ENCODE peak calls at places on chromosome 18, in ten cellular contexts. S, D, N, E, Y, J, F, H, O and G are unnamed samples.

GRCh38 chr18:55031576-55031975 is 72.3 kb upstream of the CCDC68 start:
- DNase-seq in S (no peak), D (no peak), N (no peak), E (no peak), Y (no peak), J (no peak), F (no peak), H (no peak), O (no peak), G (no peak)

GRCh38 chr18:54679318-54680149 is 88.5 kb downstream of the DYNAP start:
- DNase-seq in S (peak), D (peak), N (peak), E (no peak), Y (peak), J (no peak), F (peak), H (no peak), O (peak), G (peak)

GRCh38 chr18:40072761-40073160 is 1882.3 kb upstream of the PIK3C3 start:
- DNase-seq in S (no peak), D (no peak), N (peak), E (no peak), Y (no peak), J (no peak), F (no peak), H (no peak), O (no peak), G (no peak)

GRCh38 chr18:77000527-77000926 is 132.1 kb downstream of the MBP start:
- DNase-seq in S (peak), D (no peak), N (peak), E (peak), Y (peak), J (peak), F (no peak), H (peak), O (peak), G (peak)

GRCh38 chr18:48951448-48952286 is 902 bp upstream of the SMAD7 start:
- DNase-seq in S (peak), D (peak), N (peak), E (peak), Y (peak), J (peak), F (peak), H (peak), O (peak), G (peak)

GRCh38 chr18:28013064-28013463 is 163.9 kb downstream of the CDH2 start:
- DNase-seq in S (no peak), D (no peak), N (no peak), E (no peak), Y (no peak), J (no peak), F (no peak), H (no peak), O (no peak), G (peak)

GRCh38 chr18:41938445-41938844 is 16.6 kb upstream of the PIK3C3 start:
- DNase-seq in S (no peak), D (no peak), N (no peak), E (no peak), Y (no peak), J (no peak), F (peak), H (no peak), O (peak), G (peak)

GRCh38 chr18:76459687-76460350 is 35.2 kb downstream of the ZNF516 start:
- DNase-seq in S (no peak), D (no peak), N (no peak), E (no peak), Y (peak), J (no peak), F (peak), H (no peak), O (no peak), G (peak)

GRCh38 chr18:79385326-79385725 is 10.4 kb upstream of the NFATC1 start:
- DNase-seq in S (no peak), D (no peak), N (no peak), E (no peak), Y (no peak), J (no peak), F (no peak), H (peak), O (no peak), G (no peak)

DNA sequence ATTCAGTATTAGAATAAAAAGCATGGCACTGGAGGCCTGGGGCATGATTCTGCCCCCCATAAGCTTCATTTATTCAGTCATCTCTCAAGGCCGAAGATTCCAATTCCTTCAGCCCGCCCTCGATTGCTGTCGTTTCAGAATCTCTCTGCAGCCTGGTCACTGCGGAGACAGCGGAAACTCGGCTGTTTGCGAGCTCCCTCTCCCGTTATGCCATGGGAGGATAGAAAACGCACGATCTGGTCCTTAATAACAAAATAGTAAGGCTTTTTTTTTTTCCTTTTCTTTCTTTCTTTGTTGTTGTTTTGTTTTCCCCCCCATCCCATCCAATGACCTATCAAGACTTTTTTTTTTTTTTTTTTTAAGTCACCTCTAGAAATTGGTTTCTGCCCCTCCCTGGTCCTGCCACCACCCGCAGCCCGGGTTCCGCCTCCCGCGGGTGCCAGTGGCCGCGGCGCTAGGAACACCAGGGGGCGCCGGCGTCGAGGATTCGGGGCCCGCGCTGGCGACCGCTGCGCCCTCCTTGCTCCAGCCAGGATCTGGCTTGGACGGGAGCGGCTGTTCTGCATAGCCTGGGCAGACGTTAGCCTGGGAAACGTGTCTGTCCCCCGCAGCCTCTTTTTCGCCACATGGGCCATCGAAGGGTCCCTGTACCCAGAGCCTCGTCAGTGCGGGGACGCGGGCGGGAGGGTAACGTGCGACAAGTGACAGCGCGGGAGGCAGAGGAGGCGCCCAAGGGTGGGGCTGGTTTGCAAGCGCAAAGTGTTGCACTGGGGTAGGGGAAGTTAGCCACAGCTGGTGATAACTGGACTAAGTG is 10.0 kb downstream of the CPLX4 start:
- DNase-seq in S (peak), D (no peak), N (peak), E (peak), Y (peak), J (peak), F (peak), H (peak), O (peak), G (peak)
- H3K4me3 ChIP-seq in S (peak), D (peak), N (peak), E (peak), Y (peak), J (peak), F (peak), H (no peak), O (no peak), G (peak)

DNA sequence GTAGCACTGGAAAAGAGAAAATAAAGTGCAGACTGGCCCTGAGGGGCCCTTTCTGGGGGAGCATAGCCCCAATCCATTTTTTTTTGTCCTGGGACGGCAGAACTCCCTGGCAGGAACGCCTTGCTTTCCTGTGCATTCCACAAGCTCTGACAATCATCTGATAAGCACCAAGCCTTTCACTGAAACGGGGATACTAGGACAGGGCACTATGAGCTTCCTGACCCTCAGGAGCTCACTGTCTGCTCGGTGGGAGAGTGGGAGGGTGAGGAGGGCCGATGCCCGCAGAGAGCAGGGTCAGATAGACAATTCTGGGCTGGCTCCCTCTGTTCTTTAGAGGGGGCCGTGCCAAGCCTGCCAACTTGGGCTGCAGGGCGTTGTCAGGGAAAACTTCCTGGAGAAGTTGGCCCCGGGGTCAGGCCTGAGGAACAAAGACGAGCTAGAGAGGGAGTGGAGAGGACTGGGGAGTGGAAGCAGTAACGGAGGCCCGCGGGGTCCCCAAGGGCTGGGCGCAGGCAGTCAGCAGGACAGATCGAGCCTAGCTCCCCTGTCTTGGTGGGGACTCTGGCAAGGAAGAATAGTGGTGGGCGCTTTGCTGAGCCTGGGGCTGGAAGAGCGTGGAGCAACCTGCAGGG is 82.0 kb downstream of the CTAGE1 start:
- DNase-seq in S (no peak), D (no peak), N (no peak), E (no peak), Y (no peak), J (no peak), F (no peak), H (no peak), O (no peak), G (no peak)
- H3K4me3 ChIP-seq in S (no peak), D (no peak), N (no peak), E (no peak), Y (no peak), J (no peak), F (no peak), H (no peak), O (no peak), G (no peak)

DNA sequence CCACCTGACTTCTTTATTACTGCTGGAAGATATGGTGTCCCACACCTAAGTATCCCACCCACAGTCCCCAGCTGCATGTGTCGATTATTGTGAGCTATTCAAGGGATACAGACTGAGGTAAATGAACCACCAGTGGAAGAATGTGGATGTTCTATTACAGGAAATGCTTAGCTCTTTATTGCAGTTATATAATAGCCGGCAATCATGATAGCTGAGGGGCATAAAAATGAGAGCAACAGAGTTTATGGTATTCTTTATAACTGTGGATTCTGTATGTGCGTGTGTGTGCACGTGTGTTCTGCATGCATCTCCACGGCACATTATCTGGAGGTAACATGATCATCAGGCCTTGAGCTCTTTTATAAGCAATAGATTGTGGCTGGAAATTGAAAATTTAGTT is 199.0 kb downstream of the NEDD4L start:
- DNase-seq in S (no peak), D (no peak), N (no peak), E (no peak), Y (no peak), J (no peak), F (no peak), H (no peak), O (no peak), G (no peak)
- H3K4me3 ChIP-seq in S (no peak), D (no peak), N (no peak), E (no peak), Y (no peak), J (no peak), F (no peak), H (no peak), O (no peak), G (no peak)

GRCh38 chr18:25832008-25832604 is 258.3 kb downstream of the SS18 start:
- DNase-seq in S (peak), D (no peak), N (peak), E (peak), Y (no peak), J (peak), F (peak), H (no peak), O (peak), G (peak)
- H3K4me3 ChIP-seq in S (no peak), D (no peak), N (no peak), E (no peak), Y (no peak), J (no peak), F (no peak), H (no peak), O (no peak), G (no peak)